ENCODE peak calls at places on chromosomes 11 and 22, in four cellular contexts. O, I, D and G are unnamed samples.

GRCh38 chr11:76654980-76655379 is 15.6 kb downstream of the LRRC32 start:
- DNase-seq in O (no peak), I (no peak), D (peak), G (no peak)

GRCh38 chr11:41273908-41274307 is 185.5 kb downstream of the LRRC4C start:
- DNase-seq in O (no peak), I (no peak), D (no peak), G (no peak)

GRCh38 chr11:37110383-37110782 is 512.3 kb upstream of the RAG2 start:
- DNase-seq in O (no peak), I (no peak), D (no peak), G (no peak)

GRCh38 chr11:2451336-2451735 is 6.5 kb downstream of the KCNQ1 start:
- DNase-seq in O (no peak), I (no peak), D (no peak), G (no peak)

GRCh38 chr22:17120281-17120680 is 879 bp downstream of the TMEM121B start:
- DNase-seq in O (peak), I (peak), D (peak), G (peak)

GRCh38 chr11:115920087-115920461 is 415.9 kb upstream of the CADM1 start:
- DNase-seq in O (no peak), I (no peak), D (no peak), G (no peak)

GRCh38 chr11:829116-829945 is 1.6 kb downstream of the CRACR2B start:
- DNase-seq in O (no peak), I (no peak), D (no peak), G (no peak)

GRCh38 chr11:117071344-117071787 is 26.9 kb downstream of the SIK3 start:
- DNase-seq in O (no peak), I (peak), D (peak), G (no peak)

GRCh38 chr22:19832476-19833108 is 22.1 kb downstream of the GNB1L start:
- DNase-seq in O (no peak), I (no peak), D (no peak), G (no peak)